ENCODE peak calls at places on chromosomes 12 and 14, in five cellular contexts. X, L, G, C and H are unnamed samples.
A peak's percentile ranks its signal among the peaks of the same experiment; 100 is the strongest.

GRCh38 chr14:101134161-101134631 is 230.7 kb upstream of the RTL1 start:
- DNase-seq in G (no peak), L (no peak), X (no peak), C (no peak), H (no peak)

GRCh38 chr14:34688470-34689206 is 25.8 kb downstream of the CFL2 start:
- DNase-seq in X (no peak), C (no peak), G (no peak), L (no peak), H (no peak)

GRCh38 chr14:80927385-80927989 is 14.1 kb downstream of the CEP128 start:
- DNase-seq in G (no peak), L (no peak), X (no peak), C (no peak), H (no peak)

GRCh38 chr14:42174357-42174756 is 567.7 kb downstream of the LRFN5 start:
- DNase-seq in C (no peak), L (no peak), G (no peak), X (no peak), H (no peak)

GRCh38 chr14:100038065-100038464 is 27.2 kb upstream of the EVL start:
- DNase-seq in C (no peak), G (no peak), X (no peak), L (no peak), H (no peak)

GRCh38 chr14:65164068-65164824 is 61.9 kb upstream of the MAX start:
- DNase-seq in X (peak; percentile 58), C (no peak), L (no peak), G (no peak), H (no peak)

GRCh38 chr14:81400202-81400678 is at the start of gene STON2:
- DNase-seq in L (no peak), X (no peak), C (no peak), G (no peak), H (no peak)

GRCh38 chr14:96039633-96040311 is 610 bp downstream of the C14orf132 start:
- DNase-seq in C (no peak), X (peak; percentile 10), G (peak; percentile 31), L (no peak), H (peak; percentile 37)

GRCh38 chr14:96231731-96232130 is 24.3 kb upstream of the BDKRB1 start:
- DNase-seq in G (no peak), C (no peak), X (no peak), L (no peak), H (no peak)

GRCh38 chr14:75549169-75549568 is 26.9 kb downstream of the BATF start:
- DNase-seq in G (no peak), L (no peak), X (no peak), C (no peak), H (no peak)

GRCh38 chr14:42779024-42779423 is 1172.3 kb downstream of the LRFN5 start:
- DNase-seq in C (no peak), G (no peak), L (no peak), X (no peak), H (no peak)

GRCh38 chr14:70254476-70254961 is 65.8 kb upstream of the SLC8A3 start:
- DNase-seq in L (no peak), G (peak; percentile 41), X (no peak), C (no peak), H (no peak)

GRCh38 chr12:130204441-130204840 is 42.2 kb downstream of the FZD10 start:
- DNase-seq in C (no peak), G (no peak), X (no peak), L (no peak), H (no peak)

GRCh38 chr12:30927210-30927576 is 645 bp downstream of the TSPAN11 start:
- DNase-seq in G (no peak), L (peak; percentile 35), C (no peak), X (no peak), H (no peak)

GRCh38 chr14:97380539-97380941 is 583.4 kb downstream of the VRK1 start:
- DNase-seq in C (no peak), X (no peak), L (no peak), G (no peak), H (no peak)

GRCh38 chr14:105337433-105337832 is 22.9 kb downstream of the PACS2 start:
- DNase-seq in X (no peak), C (no peak), L (no peak), G (no peak), H (no peak)

GRCh38 chr14:105337966-105338365 is 23.4 kb downstream of the PACS2 start:
- DNase-seq in X (no peak), C (no peak), L (peak; percentile 65), G (peak; percentile 84), H (no peak)

GRCh38 chr14:105343194-105343593 is 28.6 kb downstream of the PACS2 start:
- DNase-seq in L (no peak), G (no peak), X (no peak), C (no peak), H (no peak)

GRCh38 chr14:105338392-105338791 is 23.8 kb downstream of the PACS2 start:
- DNase-seq in C (no peak), X (no peak), G (no peak), L (no peak), H (no peak)

GRCh38 chr14:105340821-105341408 is 26.4 kb downstream of the PACS2 start:
- DNase-seq in L (no peak), G (no peak), C (no peak), X (no peak), H (no peak)
- H3K27ac ChIP-seq in L (no peak overlapping the region), G (peak overlapping the region; percentile 43), C (no peak overlapping the region), X (no peak overlapping the region), H (no peak overlapping the region)

DNA sequence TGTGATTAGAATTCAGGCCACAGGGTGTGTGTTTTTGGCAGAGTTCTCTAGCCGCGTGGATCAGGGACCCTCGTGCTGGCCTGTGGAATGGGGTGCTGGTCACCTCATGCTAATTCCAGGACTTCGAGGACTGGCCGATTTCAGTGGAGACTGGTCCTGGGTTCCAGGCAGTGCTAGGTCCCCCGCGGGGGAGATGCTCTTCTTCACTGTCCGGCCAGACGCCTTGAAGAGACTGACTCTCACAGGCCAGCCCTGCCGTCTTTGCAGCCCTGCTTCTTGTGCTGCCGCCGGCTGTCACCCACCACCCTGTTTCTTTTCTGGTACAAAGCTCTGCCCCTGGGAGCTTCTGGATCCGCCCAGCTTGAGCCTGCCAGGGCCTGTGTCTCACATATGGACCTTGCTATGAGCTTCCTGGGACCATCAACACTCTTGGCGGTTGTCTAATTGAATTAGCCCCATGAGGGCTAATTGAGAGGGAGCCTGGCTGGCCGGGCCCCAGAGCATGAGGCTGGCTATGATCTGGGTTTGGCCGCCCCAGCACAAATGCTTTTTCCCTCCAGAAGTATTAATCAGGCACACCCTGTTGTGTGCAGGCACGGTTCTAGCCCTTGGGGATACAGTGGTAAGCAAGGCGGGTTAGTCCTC is 8.2 kb downstream of the MLXIP start:
- DNase-seq in X (no peak), L (peak; percentile 58), C (no peak), G (peak; percentile 71), H (no peak)
- H3K27ac ChIP-seq in X (peak overlapping the region; percentile 39), L (peak overlapping the region; percentile 72), C (no peak overlapping the region), G (peak overlapping the region; percentile 87), H (peak overlapping the region; percentile 70)

GRCh38 chr12:106301611-106302321 is 767 bp upstream of the TCP11L2 start:
- DNase-seq in G (peak; percentile 67), L (peak; percentile 84), X (peak; percentile 85), C (peak; percentile 76), H (no peak)
- H3K27ac ChIP-seq in G (peak overlapping the region; percentile 95), L (peak overlapping the region; percentile 88), X (peak overlapping the region; percentile 100), C (peak overlapping the region; percentile 99), H (peak overlapping the region; percentile 96)

GRCh38 chr12:26810330-26810729 is 22.7 kb downstream of the ITPR2 start:
- DNase-seq in C (no peak), G (peak; percentile 65), L (peak; percentile 86), X (no peak), H (peak; percentile 52)
- H3K27ac ChIP-seq in C (no peak overlapping the region), G (peak overlapping the region; percentile 28), L (peak overlapping the region; percentile 68), X (no peak overlapping the region), H (no peak overlapping the region)